ENCODE peak calls at places on chromosome 14, in four cellular contexts. S, O, N and I are unnamed samples.

GRCh38 chr14:52906141-52906601 is 44.7 kb downstream of the FERMT2 start:
- DNase-seq in N (no peak), O (peak), S (peak), I (no peak)

GRCh38 chr14:66238969-66239368 is 247.2 kb upstream of the CCDC196 start:
- DNase-seq in O (no peak), S (no peak), N (no peak), I (no peak)

GRCh38 chr14:31280871-31281220 is 73.3 kb upstream of the HECTD1 start:
- DNase-seq in S (no peak), N (no peak), O (no peak), I (no peak)

GRCh38 chr14:97442363-97442762 is 645.2 kb downstream of the VRK1 start:
- DNase-seq in N (no peak), S (no peak), O (no peak), I (no peak)

GRCh38 chr14:104121142-104121541 is 17.2 kb upstream of the KIF26A start:
- DNase-seq in O (no peak), S (no peak), N (no peak), I (no peak)

GRCh38 chr14:96888593-96888992 is 91.4 kb downstream of the VRK1 start:
- DNase-seq in S (no peak), O (no peak), N (no peak), I (no peak)

GRCh38 chr14:92794547-92794941 is 439 bp downstream of the GOLGA5 start:
- DNase-seq in N (no peak), O (no peak), S (peak), I (no peak)

GRCh38 chr14:70791971-70792370 is 17.3 kb downstream of the MAP3K9 start:
- DNase-seq in S (no peak), O (no peak), N (no peak), I (no peak)

GRCh38 chr14:100375273-100375962 is 52.3 kb downstream of the SLC25A47 start:
- DNase-seq in N (no peak), S (peak), O (peak), I (peak)

GRCh38 chr14:31936100-31936499 is 141.0 kb upstream of the ARHGAP5 start:
- DNase-seq in S (no peak), N (no peak), O (peak), I (no peak)

GRCh38 chr14:45287609-45288008 is 34.6 kb upstream of the MIS18BP1 start:
- DNase-seq in N (no peak), O (peak), S (no peak), I (no peak)

GRCh38 chr14:23358042-23358441 is 5.4 kb upstream of the SLC22A17 start:
- DNase-seq in N (no peak), S (no peak), O (no peak), I (no peak)

GRCh38 chr14:59101441-59101840 is 87.0 kb upstream of the DAAM1 start:
- DNase-seq in O (no peak), N (no peak), S (no peak), I (no peak)

GRCh38 chr14:64801800-64802199 is 77.9 kb downstream of the SPTB start:
- DNase-seq in S (no peak), O (peak), N (no peak), I (peak)

GRCh38 chr14:73472182-73473114 is 14.1 kb upstream of the NUMB start:
- DNase-seq in N (no peak), O (peak), S (peak), I (no peak)

GRCh38 chr14:24231263-24232120 is 675 bp downstream of the NEDD8 start:
- DNase-seq in S (peak), N (no peak), O (no peak), I (no peak)

GRCh38 chr14:24289649-24290283 is 9.8 kb downstream of the DHRS1 start:
- DNase-seq in O (no peak), N (no peak), S (no peak), I (no peak)

GRCh38 chr14:59177229-59177628 is 11.2 kb upstream of the DAAM1 start:
- DNase-seq in S (no peak), N (no peak), O (no peak), I (no peak)

GRCh38 chr14:104146651-104147345 is 8.4 kb downstream of the KIF26A start:
- DNase-seq in N (peak), O (no peak), S (no peak), I (no peak)

GRCh38 chr14:33435911-33436310 is 497.2 kb downstream of the NPAS3 start:
- DNase-seq in S (peak), O (peak), N (no peak), I (peak)

GRCh38 chr14:65976771-65977170 is 509.4 kb upstream of the CCDC196 start:
- DNase-seq in N (no peak), O (no peak), S (no peak), I (no peak)

GRCh38 chr14:22226381-22226780 is 362.6 kb downstream of the DAD1 start:
- DNase-seq in N (no peak), S (peak), O (peak), I (no peak)

GRCh38 chr14:95507174-95507573 is 9.3 kb downstream of the SYNE3 start:
- DNase-seq in O (peak), S (peak), N (peak), I (peak)

GRCh38 chr14:23582906-23583760 is 4.5 kb upstream of the JPH4 start:
- DNase-seq in O (no peak), S (no peak), N (no peak), I (no peak)

GRCh38 chr14:101097109-101097793 is 193.7 kb upstream of the RTL1 start:
- DNase-seq in S (no peak), N (no peak), O (peak), I (no peak)

GRCh38 chr14:96089401-96089800 is 50.2 kb downstream of the C14orf132 start:
- DNase-seq in S (no peak), N (no peak), O (no peak), I (no peak)

GRCh38 chr14:23573384-23573783 is 5.2 kb downstream of the JPH4 start:
- DNase-seq in O (no peak), S (no peak), N (peak), I (no peak)

GRCh38 chr14:81303258-81303935 is 82.6 kb upstream of the GTF2A1 start:
- DNase-seq in O (peak), N (no peak), S (peak), I (no peak)

GRCh38 chr14:93115069-93115919 is 431 bp downstream of the ITPK1 start:
- DNase-seq in N (peak), O (peak), S (peak), I (peak)

GRCh38 chr14:47660158-47660557 is 15.2 kb downstream of the MDGA2 start:
- DNase-seq in N (no peak), O (no peak), S (no peak), I (no peak)

GRCh38 chr14:72792051-72792788 is 101.7 kb downstream of the DPF3 start:
- DNase-seq in O (no peak), N (peak), S (no peak), I (no peak)

GRCh38 chr14:34713681-34714319 is 593 bp downstream of the CFL2 start:
- DNase-seq in N (no peak), S (peak), O (peak), I (peak)

GRCh38 chr14:58501214-58501816 is 73.8 kb downstream of the KIAA0586 start:
- DNase-seq in N (no peak), O (peak), S (peak), I (no peak)

GRCh38 chr14:100531591-100532121 is 55.6 kb downstream of the BEGAIN start:
- DNase-seq in O (no peak), S (no peak), N (peak), I (no peak)

GRCh38 chr14:59278111-59278510 is 89.6 kb downstream of the DAAM1 start:
- DNase-seq in N (no peak), S (peak), O (peak), I (peak)

GRCh38 chr14:61111145-61112130 is 130.4 kb downstream of the SLC38A6 start:
- DNase-seq in N (no peak), S (no peak), O (no peak), I (peak)

GRCh38 chr14:58282925-58283593 is 15.3 kb upstream of the ARID4A start:
- DNase-seq in N (no peak), S (no peak), O (no peak), I (no peak)

GRCh38 chr14:104149617-104150141 is 11.3 kb downstream of the KIF26A start:
- DNase-seq in N (no peak), S (no peak), O (no peak), I (no peak)

GRCh38 chr14:92460916-92461579 is 52.5 kb upstream of the RIN3 start:
- DNase-seq in S (no peak), O (peak), N (no peak), I (no peak)

GRCh38 chr14:63200035-63200740 is 4.1 kb upstream of the RHOJ start:
- DNase-seq in S (no peak), O (no peak), N (no peak), I (no peak)

GRCh38 chr14:68172216-68172615 is 352.6 kb downstream of the RAD51B start:
- DNase-seq in O (peak), N (no peak), S (no peak), I (no peak)
- H3K27ac ChIP-seq in O (peak), N (no peak), S (no peak), I (no peak)

GRCh38 chr14:50381008-50381407 is 15.7 kb downstream of the CDKL1 start:
- DNase-seq in S (no peak), N (no peak), O (no peak), I (no peak)

GRCh38 chr14:50379563-50379962 is 17.1 kb downstream of the CDKL1 start:
- DNase-seq in S (peak), O (no peak), N (no peak), I (no peak)

GRCh38 chr14:50380455-50380854 is 16.2 kb downstream of the CDKL1 start:
- DNase-seq in O (no peak), S (no peak), N (no peak), I (no peak)

GRCh38 chr14:50375760-50376159 is 20.9 kb downstream of the CDKL1 start:
- DNase-seq in S (no peak), N (no peak), O (no peak), I (no peak)

GRCh38 chr14:50377671-50378070 is 19.0 kb downstream of the CDKL1 start:
- DNase-seq in S (no peak), N (no peak), O (no peak), I (no peak)
- H3K27ac ChIP-seq in S (no peak), N (peak), O (no peak), I (no peak)

GRCh38 chr14:75334191-75335051 is 55.8 kb downstream of the FOS start:
- DNase-seq in O (no peak), N (no peak), S (no peak), I (no peak)
- H3K27ac ChIP-seq in O (no peak), N (peak), S (no peak), I (no peak)

GRCh38 chr14:75125617-75126016 is 1.2 kb downstream of the NEK9 start:
- DNase-seq in N (no peak), S (peak), O (peak), I (no peak)
- H3K27ac ChIP-seq in N (peak), S (no peak), O (no peak), I (no peak)

GRCh38 chr14:89416002-89416995 is 734 bp downstream of the FOXN3 start:
- DNase-seq in O (peak), S (peak), N (peak), I (peak)
- H3K27ac ChIP-seq in O (no peak), S (peak), N (peak), I (peak)

GRCh38 chr14:51472881-51473280 is 178.8 kb upstream of the FRMD6 start:
- DNase-seq in O (no peak), N (no peak), S (no peak), I (no peak)
- H3K27ac ChIP-seq in O (peak), N (no peak), S (peak), I (no peak)

DNA sequence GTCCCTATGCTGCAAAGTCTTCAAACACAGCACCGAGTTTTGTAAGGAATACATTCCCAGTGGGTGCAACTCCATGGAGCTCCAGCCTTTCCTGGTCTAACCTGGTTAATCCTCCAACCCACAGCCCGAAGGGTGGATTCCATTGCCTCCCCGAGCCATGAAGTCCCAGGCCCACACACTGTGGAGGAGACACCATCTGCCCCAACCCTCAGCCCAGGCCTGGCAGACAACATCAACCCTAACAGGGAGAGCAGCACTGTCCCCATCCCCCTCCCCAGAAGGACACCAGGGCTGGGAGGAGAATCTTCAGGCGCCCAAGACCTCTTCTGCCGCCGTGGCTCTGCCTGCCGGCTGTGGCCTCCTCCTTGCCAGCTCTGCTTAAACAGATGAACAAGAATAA is 15.8 kb upstream of the ZFP36L1 start:
- DNase-seq in S (no peak), O (no peak), N (no peak), I (peak)
- H3K27ac ChIP-seq in S (no peak), O (no peak), N (no peak), I (no peak)